ENCODE peak calls at places on chromosome 9, in nine cellular contexts. U is kidney, D is nucleus accumbens, T is BE2C, O is EH, A is ELF-1, X is frontal cortex, Z is skeletal muscle cell, M is NCI-H1092 treated with DMSO at 0.1 percent for 48 hours. B is an unnamed sample.

GRCh38 chr9:127970401-127971313 is 10.1 kb downstream of the EEIG1 start:
- DNase-seq in A (no peak), X (no peak), O (no peak), D (no peak), U (peak), M (peak), Z (no peak), T (peak), B (no peak)

GRCh38 chr9:132367613-132368305 is 13.0 kb upstream of the SETX start:
- DNase-seq in M (no peak), Z (peak), A (peak), U (no peak), T (no peak), X (no peak), O (peak), D (no peak), B (no peak)

GRCh38 chr9:96071245-96072124 is 196.0 kb downstream of the ERCC6L2 start:
- DNase-seq in M (peak), O (peak), T (peak), U (no peak), Z (no peak), X (no peak), A (no peak), D (peak), B (peak)

GRCh38 chr9:135639196-135639595 is at the start of gene GLT6D1:
- DNase-seq in X (no peak), D (no peak), T (no peak), Z (no peak), O (no peak), M (no peak), A (no peak), U (no peak), B (no peak)

GRCh38 chr9:69877852-69878507 is 57.4 kb downstream of the CFAP95 start:
- DNase-seq in Z (no peak), A (no peak), U (no peak), D (no peak), M (peak), T (no peak), X (no peak), O (peak), B (no peak)

GRCh38 chr9:128146591-128147120 is 2.6 kb upstream of the LCN2 start:
- DNase-seq in U (peak), O (no peak), A (no peak), X (no peak), D (no peak), Z (no peak), T (peak), M (no peak), B (peak)

GRCh38 chr9:129776938-129777768 is 24.3 kb upstream of the PTGES start:
- DNase-seq in O (peak), T (peak), A (peak), X (no peak), M (no peak), D (peak), Z (peak), U (peak), B (peak)

GRCh38 chr9:95036676-95037075 is 280.8 kb downstream of the FANCC start:
- DNase-seq in U (no peak), O (no peak), X (no peak), T (no peak), D (no peak), Z (no peak), M (no peak), A (no peak), B (no peak)

GRCh38 chr9:137745541-137745991 is 126.8 kb downstream of the EHMT1 start:
- DNase-seq in X (no peak), Z (no peak), A (peak), T (peak), M (no peak), U (peak), O (peak), D (no peak), B (peak)

GRCh38 chr9:35820076-35820475 is 5.2 kb upstream of the HINT2 start:
- DNase-seq in U (no peak), O (peak), M (no peak), X (no peak), A (no peak), T (no peak), Z (no peak), D (no peak), B (no peak)

GRCh38 chr9:117682955-117683710 is 21.1 kb upstream of the TLR4 start:
- DNase-seq in Z (no peak), U (no peak), D (no peak), T (no peak), A (no peak), O (no peak), M (no peak), X (no peak), B (no peak)

GRCh38 chr9:104068546-104068945 is 25.6 kb upstream of the SMC2 start:
- DNase-seq in D (no peak), X (no peak), A (no peak), Z (no peak), O (peak), T (no peak), U (no peak), M (no peak), B (no peak)

GRCh38 chr9:125965421-125965820 is 218.2 kb downstream of the PBX3 start:
- DNase-seq in A (no peak), D (no peak), T (no peak), Z (no peak), O (no peak), X (no peak), M (peak), U (no peak), B (no peak)

GRCh38 chr9:111661802-111662491 is 542 bp downstream of the GNG10 start:
- DNase-seq in U (peak), D (peak), Z (no peak), T (peak), M (peak), O (peak), X (peak), A (peak), B (peak)

GRCh38 chr9:81665514-81665838 is 23.9 kb downstream of the TLE1 start:
- DNase-seq in T (peak), D (no peak), X (no peak), U (no peak), O (no peak), Z (no peak), M (peak), A (peak), B (peak)

GRCh38 chr9:34555435-34556230 is 32.8 kb upstream of the ENHO start:
- DNase-seq in U (peak), A (no peak), X (no peak), D (no peak), Z (no peak), O (no peak), M (peak), T (no peak), B (no peak)

GRCh38 chr9:129278391-129279237 is 100.6 kb upstream of the IER5L start:
- DNase-seq in A (peak), X (no peak), U (peak), M (no peak), O (peak), D (no peak), Z (no peak), T (peak), B (peak)

GRCh38 chr9:92654481-92655301 is 15.2 kb downstream of the IPPK start:
- DNase-seq in U (no peak), D (no peak), A (no peak), M (no peak), T (no peak), X (no peak), O (no peak), Z (no peak), B (no peak)

GRCh38 chr9:116178481-116179211 is 25.1 kb downstream of the PAPPA start:
- DNase-seq in U (no peak), X (no peak), M (no peak), O (peak), T (no peak), A (no peak), D (no peak), Z (no peak), B (no peak)